ENCODE peak calls at places on chromosomes 7 and 10, in four cellular contexts. P is AML-193; M is activated CD4-positive, CD25-positive, alpha-beta regulatory T cell treated with anti-CD3 and anti-CD28 coated beads, Interleukin-2, amount 50 U/mL, for 72 hours; U is NAMALWA. X is an unnamed sample.

GRCh38 chr10:62858364-62858763 is 42.2 kb upstream of the EGR2 start:
- DNase-seq in M (no peak), U (no peak), P (no peak), X (no peak)

GRCh38 chr10:15863733-15864132 is 3.4 kb upstream of the MINDY3 start:
- DNase-seq in P (no peak), U (no peak), M (no peak), X (no peak)

GRCh38 chr10:96043895-96044580 is 655 bp downstream of the CCNJ start:
- DNase-seq in U (peak; percentile 72), M (no peak), P (peak; percentile 27), X (peak; percentile 46)

GRCh38 chr10:24027107-24027506 is 181.8 kb upstream of the KIAA1217 start:
- DNase-seq in M (no peak), U (no peak), P (no peak), X (no peak)

GRCh38 chr10:7853226-7853891 is 35.1 kb downstream of the TAF3 start:
- DNase-seq in U (no peak), P (no peak), M (no peak), X (no peak)

GRCh38 chr7:17741426-17741825 is 198.9 kb downstream of the SNX13 start:
- DNase-seq in U (no peak), M (no peak), P (no peak), X (no peak)

GRCh38 chr7:22399091-22399490 is 42.1 kb upstream of the RAPGEF5 start:
- DNase-seq in U (no peak), P (no peak), M (no peak), X (no peak)

GRCh38 chr7:14821757-14822480 is 80.6 kb downstream of the DGKB start:
- DNase-seq in U (no peak), P (no peak), M (no peak), X (no peak)

GRCh38 chr7:98251251-98251843 is 685 bp downstream of the TECPR1 start:
- DNase-seq in M (peak; percentile 37), U (peak; percentile 86), P (no peak), X (no peak)

GRCh38 chr7:98315318-98315993 is 34.0 kb downstream of the BRI3 start:
- DNase-seq in M (no peak), P (no peak), U (peak; percentile 90), X (no peak)

GRCh38 chr10:10551595-10551994 is 466.1 kb upstream of the CELF2 start:
- DNase-seq in P (no peak), U (no peak), M (no peak), X (no peak)

GRCh38 chr10:73871915-73872710 is 2.2 kb downstream of the CAMK2G start:
- DNase-seq in P (peak; percentile 30), M (no peak), U (no peak), X (no peak)

GRCh38 chr7:155069992-155070827 is at the start of gene HTR5A:
- DNase-seq in M (peak; percentile 54), P (no peak), U (peak; percentile 29), X (peak; percentile 64)

GRCh38 chr10:128099901-128100300 is 26.3 kb downstream of the MKI67 start:
- DNase-seq in P (no peak), U (no peak), M (no peak), X (no peak)

GRCh38 chr10:62545667-62546066 is 171.5 kb downstream of the ZNF365 start:
- DNase-seq in M (no peak), U (no peak), P (peak; percentile 67), X (no peak)

GRCh38 chr10:4776234-4776638 is 49.8 kb upstream of the AKR1E2 start:
- DNase-seq in M (no peak), U (no peak), P (no peak), X (no peak)

GRCh38 chr7:74684921-74685320 is 27.4 kb downstream of the GTF2I start:
- DNase-seq in M (no peak), P (no peak), U (peak; percentile 31), X (no peak)

GRCh38 chr7:108576110-108576509 is 6.4 kb downstream of the DNAJB9 start:
- DNase-seq in P (no peak), U (no peak), M (no peak), X (no peak)

GRCh38 chr10:86944031-86944419 is 13.4 kb downstream of the MMRN2 start:
- DNase-seq in P (no peak), M (peak; percentile 21), U (no peak), X (no peak)

GRCh38 chr10:44973323-44974081 is 5.1 kb downstream of the DEPP1 start:
- DNase-seq in U (peak; percentile 56), P (no peak), M (no peak), X (no peak)

GRCh38 chr7:121739465-121739864 is 133.5 kb upstream of the PTPRZ1 start:
- DNase-seq in M (no peak), U (no peak), P (no peak), X (no peak)

GRCh38 chr10:100562806-100563293 is 27.1 kb downstream of the HIF1AN start:
- DNase-seq in U (no peak), P (peak; percentile 12), M (no peak), X (no peak)

GRCh38 chr7:101815826-101816488 is 1.5 kb upstream of the CUX1 start:
- DNase-seq in M (peak; percentile 66), U (peak; percentile 92), P (peak; percentile 72), X (peak; percentile 14)

GRCh38 chr7:93156884-93157283 is 8.7 kb upstream of the SAMD9L start:
- DNase-seq in M (no peak), P (no peak), U (no peak), X (no peak)

GRCh38 chr10:60810437-60811182 is 32.3 kb downstream of the CDK1 start:
- DNase-seq in M (no peak), P (no peak), U (no peak), X (no peak)

GRCh38 chr10:125640609-125641008 is 42.4 kb downstream of the TEX36 start:
- DNase-seq in M (no peak), U (no peak), P (no peak), X (no peak)

GRCh38 chr7:22093003-22093402 is 147.3 kb upstream of the CDCA7L start:
- DNase-seq in P (no peak), M (no peak), U (no peak), X (no peak)

GRCh38 chr7:193538-194256 is 1.3 kb downstream of the FAM20C start:
- DNase-seq in U (no peak), P (no peak), M (no peak), X (no peak)

GRCh38 chr7:156898938-156899337 is 6.0 kb upstream of the LMBR1 start:
- DNase-seq in P (no peak), U (no peak), M (no peak), X (no peak)

GRCh38 chr7:66227808-66228207 is 22.7 kb downstream of the TPST1 start:
- DNase-seq in M (no peak), P (no peak), U (no peak), X (no peak)

GRCh38 chr10:70662362-70663220 is 9.7 kb upstream of the ADAMTS14 start:
- DNase-seq in P (no peak), U (no peak), M (no peak), X (no peak)

GRCh38 chr10:113454341-113455061 is 98.4 kb upstream of the HABP2 start:
- DNase-seq in M (no peak), U (peak; percentile 44), P (no peak), X (peak; percentile 10)

GRCh38 chr10:60611291-60611747 is 167.0 kb upstream of the CDK1 start:
- DNase-seq in P (no peak), M (no peak), U (no peak), X (no peak)

GRCh38 chr10:21675157-21675796 is 141.2 kb downstream of the MLLT10 start:
- DNase-seq in M (no peak), P (peak; percentile 35), U (peak; percentile 62), X (no peak)

GRCh38 chr10:37784678-37785077 is 72.7 kb downstream of the ZNF248 start:
- DNase-seq in P (no peak), M (no peak), U (no peak), X (no peak)

GRCh38 chr10:96257944-96258343 is 13.4 kb downstream of the BLNK start:
- DNase-seq in U (no peak), P (no peak), M (no peak), X (no peak)

GRCh38 chr10:49116509-49117365 is 1.4 kb upstream of the VSTM4 start:
- DNase-seq in M (no peak), P (no peak), U (no peak), X (no peak)